ENCODE peak calls at places on chromosome 7, in eight cellular contexts. M is tibial nerve, S is A549, J is stomach, B is IMR-90, N is esophagus squamous epithelium, X is Peyer's patch, E is body of pancreas. G is an unnamed sample.

GRCh38 chr7:117993377-117994003 is 120.2 kb upstream of the CTTNBP2 start:
- DNase-seq in M (no peak), S (peak), J (no peak), B (peak), N (no peak), X (no peak), E (no peak), G (no peak)

GRCh38 chr7:29364661-29365060 is 170.1 kb downstream of the CHN2 start:
- DNase-seq in M (no peak), S (no peak), J (no peak), B (no peak), N (no peak), X (no peak), E (no peak), G (no peak)

GRCh38 chr7:22154130-22154529 is 202.8 kb downstream of the RAPGEF5 start:
- DNase-seq in M (no peak), S (no peak), J (no peak), B (no peak), N (no peak), X (no peak), E (no peak), G (no peak)

GRCh38 chr7:138244606-138245005 is 168.3 kb downstream of the AKR1D1 start:
- DNase-seq in M (no peak), S (no peak), J (no peak), B (no peak), N (no peak), X (no peak), E (no peak), G (no peak)

GRCh38 chr7:132430041-132430440 is 146.2 kb downstream of the PLXNA4 start:
- DNase-seq in M (no peak), S (no peak), J (no peak), B (no peak), N (no peak), X (no peak), E (no peak), G (no peak)

GRCh38 chr7:141659501-141659900 is 42.5 kb downstream of the DENND11 start:
- DNase-seq in M (no peak), S (no peak), J (no peak), B (no peak), N (no peak), X (no peak), E (no peak), G (no peak)

GRCh38 chr7:157997471-157997870 is 590.2 kb downstream of the PTPRN2 start:
- DNase-seq in M (no peak), S (no peak), J (no peak), B (no peak), N (no peak), X (peak), E (no peak), G (no peak)

GRCh38 chr7:33418251-33418701 is 288.9 kb downstream of the BBS9 start:
- DNase-seq in M (no peak), S (no peak), J (no peak), B (peak), N (no peak), X (no peak), E (no peak), G (no peak)

GRCh38 chr7:69434350-69434749 is 163.9 kb upstream of the AUTS2 start:
- DNase-seq in M (no peak), S (no peak), J (no peak), B (no peak), N (no peak), X (no peak), E (no peak), G (no peak)

GRCh38 chr7:90458104-90458503 is 11.3 kb upstream of the PTTG1IP2 start:
- DNase-seq in M (no peak), S (no peak), J (no peak), B (no peak), N (no peak), X (no peak), E (no peak), G (no peak)

GRCh38 chr7:22193361-22194016 is 163.5 kb downstream of the RAPGEF5 start:
- DNase-seq in M (peak), S (no peak), J (no peak), B (peak), N (no peak), X (no peak), E (peak), G (no peak)

GRCh38 chr7:13651167-13651566 is 338.3 kb downstream of the ETV1 start:
- DNase-seq in M (no peak), S (no peak), J (no peak), B (peak), N (no peak), X (no peak), E (no peak), G (no peak)

GRCh38 chr7:103766630-103767029 is 222.8 kb downstream of the RELN start:
- DNase-seq in M (no peak), S (no peak), J (no peak), B (no peak), N (no peak), X (no peak), E (no peak), G (no peak)

GRCh38 chr7:43785425-43785824 is 26.9 kb downstream of the BLVRA start:
- DNase-seq in M (no peak), S (peak), J (no peak), B (peak), N (no peak), X (no peak), E (no peak), G (no peak)
- H3K4me3 ChIP-seq in M (no peak), S (no peak), J (no peak), B (no peak), N (no peak), X (no peak), E (no peak), G (no peak)

GRCh38 chr7:122463631-122464030 is 159.1 kb upstream of the FEZF1 start:
- DNase-seq in M (no peak), S (no peak), J (no peak), B (no peak), N (no peak), X (no peak), E (no peak), G (no peak)
- H3K27ac ChIP-seq in M (no peak), S (no peak), J (no peak), B (no peak), N (no peak), X (no peak), E (no peak), G (no peak)

GRCh38 chr7:2241580-2242540 is at the start of the genes MRM2 and NUDT1:
- DNase-seq in M (peak), S (peak), J (peak), B (peak), N (no peak), X (peak), E (peak), G (peak)
- TF ChIP-seq POLR2A in M (peak), S (peak), J (no peak), B (peak), N (peak), X (peak), E (peak), G (peak)

GRCh38 chr7:149765399-149766121 is 7.8 kb downstream of the ZNF467 start:
- DNase-seq in M (no peak), S (no peak), J (no peak), B (no peak), N (no peak), X (no peak), E (no peak), G (no peak)

GRCh38 chr7:149763563-149764240 is 9.7 kb downstream of the ZNF467 start:
- DNase-seq in M (no peak), S (no peak), J (no peak), B (no peak), N (no peak), X (no peak), E (no peak), G (no peak)

GRCh38 chr7:149766215-149766614 is 7.2 kb downstream of the ZNF467 start:
- DNase-seq in M (no peak), S (no peak), J (no peak), B (no peak), N (no peak), X (no peak), E (no peak), G (no peak)

GRCh38 chr7:149762610-149763009 is 10.8 kb downstream of the ZNF467 start:
- DNase-seq in M (no peak), S (no peak), J (no peak), B (no peak), N (no peak), X (no peak), E (no peak), G (no peak)

DNA sequence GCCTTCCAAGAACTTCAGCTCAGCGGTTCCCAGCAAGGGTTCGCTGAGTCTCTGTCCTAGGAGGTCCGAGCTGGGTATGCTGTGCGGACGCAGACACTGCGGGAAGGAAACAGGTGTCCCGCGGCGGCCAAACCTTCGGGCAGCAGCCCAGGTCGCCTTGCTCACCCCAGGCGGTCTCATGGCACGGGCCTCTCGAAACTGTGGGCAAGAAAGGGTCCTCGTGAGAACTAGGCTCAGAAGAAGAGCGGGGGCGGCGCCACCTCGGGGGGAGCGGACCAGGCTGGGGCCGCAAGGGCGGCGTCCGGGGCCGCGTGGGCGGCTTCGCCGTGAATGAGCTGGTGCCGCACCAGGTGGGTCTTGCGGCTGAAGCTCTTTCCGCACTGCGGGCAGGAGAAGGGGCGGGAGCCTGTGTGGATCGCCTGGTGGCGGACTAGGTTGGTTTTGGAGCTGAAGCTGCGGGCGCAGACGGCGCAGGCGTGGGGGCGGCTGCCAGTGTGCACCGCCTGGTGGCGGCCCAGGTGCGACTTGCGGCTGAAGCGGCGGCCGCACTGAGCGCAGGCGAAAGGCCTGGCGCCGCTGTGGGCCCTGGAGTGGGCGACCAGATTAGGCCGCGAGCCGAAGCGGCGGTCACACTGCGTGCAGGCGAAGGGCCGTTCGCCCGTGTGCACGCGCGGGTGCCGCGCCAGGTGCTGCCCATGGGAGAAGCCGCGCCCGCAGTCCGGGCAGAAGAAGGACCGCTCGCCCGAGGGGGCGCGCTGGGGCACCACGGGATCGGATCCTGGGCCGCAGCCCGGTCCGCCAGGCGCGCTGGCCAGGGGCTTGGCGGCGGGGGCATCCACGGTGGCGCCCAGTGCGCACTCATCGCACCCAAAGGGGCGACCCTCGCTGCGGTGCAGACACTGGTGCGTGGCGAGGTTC is 8.6 kb downstream of the ZNF467 start:
- DNase-seq in M (no peak), S (no peak), J (no peak), B (no peak), N (no peak), X (no peak), E (no peak), G (no peak)
- H3K4me3 ChIP-seq in M (no peak), S (no peak), J (no peak), B (no peak), N (no peak), X (no peak), E (no peak), G (no peak)

GRCh38 chr7:3412871-3413270 is 111.8 kb downstream of the SDK1 start:
- DNase-seq in M (no peak), S (no peak), J (no peak), B (no peak), N (no peak), X (no peak), E (no peak), G (no peak)
- H3K27ac ChIP-seq in M (no peak), S (no peak), J (no peak), B (no peak), N (no peak), X (no peak), E (no peak), G (no peak)

DNA sequence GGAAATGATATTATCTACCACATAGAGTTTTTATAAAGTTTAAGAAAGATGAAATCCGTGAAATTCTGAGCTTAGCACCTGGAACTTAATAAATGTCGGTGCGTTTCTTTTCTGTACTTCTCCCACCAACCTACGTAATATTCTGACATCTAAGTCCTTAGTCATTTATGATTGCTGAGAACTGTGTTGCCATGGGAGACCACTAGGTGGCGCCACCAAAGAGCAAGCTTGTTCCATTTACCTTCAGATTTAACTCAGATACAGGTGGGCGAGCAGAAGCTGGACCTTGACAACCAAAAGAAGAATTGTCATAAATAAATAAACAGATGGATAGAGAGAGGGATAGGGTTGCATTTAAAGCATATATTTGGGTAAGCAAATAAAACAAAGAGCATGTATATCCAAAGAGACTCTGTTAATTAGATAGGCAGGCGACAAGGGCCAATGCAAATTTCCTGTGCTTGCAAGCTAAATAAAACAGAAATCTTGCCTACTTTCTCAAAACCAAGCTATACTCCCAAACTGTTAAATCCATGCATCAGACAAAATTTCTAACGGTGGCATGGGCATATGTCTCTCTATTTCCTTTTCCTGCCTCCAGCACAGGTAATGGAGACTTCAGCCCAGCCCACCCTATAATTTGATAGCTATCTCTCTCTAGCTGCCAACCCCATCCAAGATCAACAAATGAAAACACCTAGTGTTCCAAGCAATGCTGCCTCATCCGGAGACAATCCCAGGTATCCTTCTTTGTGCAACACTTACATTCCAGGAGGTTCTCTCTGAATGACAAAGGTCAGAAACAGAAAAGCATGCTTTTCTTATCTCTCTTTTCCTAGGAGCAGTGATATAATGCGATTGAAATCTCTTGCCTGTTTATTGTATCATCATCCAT is 699.6 kb downstream of the INHBA start:
- DNase-seq in M (no peak), S (peak), J (peak), B (peak), N (no peak), X (no peak), E (no peak), G (no peak)
- TF ChIP-seq POLR2A in M (no peak), S (no peak), J (no peak), B (no peak), N (no peak), X (no peak), E (no peak), G (no peak)

DNA sequence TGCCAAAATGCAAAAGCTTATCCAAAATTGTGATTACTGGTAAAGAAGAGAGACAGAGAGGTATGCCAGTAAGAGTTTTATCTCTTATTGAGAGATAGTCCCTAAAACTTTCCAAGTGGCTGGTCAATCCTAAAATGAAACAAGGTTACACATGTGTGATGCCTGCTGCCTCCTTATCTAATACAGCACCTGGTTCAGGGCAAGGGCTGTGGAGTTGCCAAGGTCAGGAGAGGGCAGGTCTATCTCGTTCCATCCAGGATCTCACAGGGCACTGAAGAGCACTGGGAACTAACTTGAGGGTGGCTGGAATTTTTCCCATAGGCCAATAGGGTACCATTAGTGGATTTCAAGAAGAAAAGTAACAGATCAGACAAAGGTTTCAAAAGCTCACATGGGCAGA is 18.2 kb downstream of the VOPP1 start:
- DNase-seq in M (no peak), S (no peak), J (no peak), B (no peak), N (no peak), X (no peak), E (no peak), G (no peak)
- H3K4me3 ChIP-seq in M (no peak), S (no peak), J (no peak), B (no peak), N (no peak), X (no peak), E (no peak), G (no peak)

GRCh38 chr7:28355553-28356319 is 56.6 kb upstream of the CREB5 start:
- DNase-seq in M (no peak), S (no peak), J (no peak), B (no peak), N (no peak), X (no peak), E (no peak), G (no peak)

GRCh38 chr7:28354601-28355062 is 57.7 kb upstream of the CREB5 start:
- DNase-seq in M (no peak), S (peak), J (no peak), B (peak), N (no peak), X (no peak), E (peak), G (no peak)

GRCh38 chr7:28356619-28357018 is 55.7 kb upstream of the CREB5 start:
- DNase-seq in M (no peak), S (no peak), J (no peak), B (no peak), N (no peak), X (no peak), E (no peak), G (no peak)

GRCh38 chr7:28360739-28361138 is 51.6 kb upstream of the CREB5 start:
- DNase-seq in M (no peak), S (no peak), J (no peak), B (no peak), N (no peak), X (no peak), E (no peak), G (no peak)

DNA sequence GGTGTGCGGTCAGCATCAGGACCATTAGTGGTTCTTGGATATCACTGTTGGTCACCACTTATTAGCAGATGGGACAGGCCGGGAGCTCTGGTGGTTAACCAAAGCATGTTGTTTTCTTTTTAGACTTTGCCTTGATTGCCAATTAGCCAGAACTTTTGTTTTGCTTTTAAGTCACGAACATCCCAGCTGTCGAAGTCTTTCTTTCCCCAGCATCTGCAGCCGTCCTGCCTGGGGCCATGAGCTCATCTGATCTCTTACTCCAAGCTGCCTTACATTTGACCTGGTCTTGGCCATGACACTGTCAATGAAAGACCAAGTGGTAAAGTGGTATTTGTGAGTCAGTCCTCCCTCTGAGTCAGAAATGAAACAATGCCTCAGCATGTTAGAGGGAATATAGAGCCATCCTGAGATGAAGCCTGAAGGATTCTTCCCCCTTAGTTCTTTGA is 53.9 kb upstream of the CREB5 start:
- DNase-seq in M (no peak), S (peak), J (no peak), B (peak), N (no peak), X (no peak), E (no peak), G (no peak)
- H3K27ac ChIP-seq in M (no peak), S (peak), J (no peak), B (peak), N (peak), X (no peak), E (no peak), G (no peak)

GRCh38 chr7:74584160-74584954 is 73.2 kb upstream of the GTF2I start:
- DNase-seq in M (no peak), S (no peak), J (no peak), B (no peak), N (no peak), X (no peak), E (no peak), G (no peak)

GRCh38 chr7:74585844-74586243 is 71.7 kb upstream of the GTF2I start:
- DNase-seq in M (no peak), S (no peak), J (no peak), B (no peak), N (no peak), X (no peak), E (no peak), G (no peak)

GRCh38 chr7:74590814-74591213 is 66.7 kb upstream of the GTF2I start:
- DNase-seq in M (no peak), S (no peak), J (no peak), B (no peak), N (no peak), X (no peak), E (no peak), G (peak)

GRCh38 chr7:74586258-74587200 is 71.0 kb upstream of the GTF2I start:
- DNase-seq in M (no peak), S (no peak), J (no peak), B (no peak), N (no peak), X (no peak), E (no peak), G (no peak)

GRCh38 chr7:74587435-74588126 is 69.9 kb upstream of the GTF2I start:
- DNase-seq in M (peak), S (peak), J (peak), B (peak), N (no peak), X (peak), E (peak), G (peak)
- TF ChIP-seq POLR2A in M (no peak), S (no peak), J (no peak), B (no peak), N (no peak), X (no peak), E (no peak), G (no peak)

G was measured in right lobe of liver.